ENCODE peak calls at places on chromosome 18, in ten cellular contexts. F, D, O, H, J, Q, E, Y, B and X are unnamed samples.
A peak's percentile ranks its signal among the peaks of the same experiment; 100 is the strongest.

GRCh38 chr18:7601249-7601620 is 34.1 kb downstream of the PTPRM start:
- DNase-seq in E (no peak), D (no peak), Y (no peak), B (peak; percentile 77), J (peak; percentile 54), F (peak; percentile 87), O (no peak), H (peak; percentile 62), Q (no peak), X (no peak)

GRCh38 chr18:1037766-1038165 is 133.1 kb downstream of the ADCYAP1 start:
- DNase-seq in F (no peak), E (no peak), Q (no peak), Y (no peak), H (no peak), D (no peak), O (no peak), J (no peak), B (no peak), X (no peak)

GRCh38 chr18:67475673-67476072 is 40.8 kb downstream of the DSEL start:
- DNase-seq in Y (no peak), H (peak; percentile 65), F (no peak), D (no peak), B (no peak), J (peak; percentile 38), O (no peak), E (no peak), Q (no peak), X (no peak)

GRCh38 chr18:38025433-38026038 is 459.9 kb upstream of the CELF4 start:
- DNase-seq in Q (no peak), J (no peak), B (peak; percentile 87), O (no peak), H (no peak), F (peak; percentile 42), D (no peak), Y (no peak), E (no peak), X (no peak)

GRCh38 chr18:74457043-74457742 is at the start of gene DIPK1C:
- DNase-seq in J (no peak), Q (no peak), Y (no peak), E (no peak), F (peak; percentile 2), B (no peak), H (no peak), D (no peak), O (no peak), X (no peak)

GRCh38 chr18:44771957-44772917 is 91.5 kb downstream of the SETBP1 start:
- DNase-seq in Q (no peak), D (peak; percentile 81), O (no peak), B (no peak), F (peak; percentile 91), J (peak; percentile 24), H (no peak), E (no peak), Y (no peak), X (no peak)

GRCh38 chr18:79740741-79741700 is 56.7 kb upstream of the KCNG2 start:
- DNase-seq in O (peak; percentile 26), J (no peak), F (peak; percentile 68), Q (no peak), Y (no peak), E (no peak), H (no peak), D (no peak), B (no peak), X (peak; percentile 35)

GRCh38 chr18:43160509-43160908 is 45.0 kb upstream of the RIT2 start:
- DNase-seq in B (no peak), Y (no peak), O (no peak), Q (no peak), J (peak; percentile 63), E (no peak), D (no peak), H (peak; percentile 52), F (peak; percentile 69), X (no peak)

GRCh38 chr18:37314534-37314933 is 251.1 kb downstream of the CELF4 start:
- DNase-seq in H (no peak), B (no peak), Q (no peak), F (no peak), J (no peak), D (no peak), E (no peak), Y (no peak), O (no peak), X (no peak)

GRCh38 chr18:5142131-5142530 is 54.9 kb downstream of the AKAIN1 start:
- DNase-seq in B (no peak), Q (no peak), F (no peak), Y (no peak), J (no peak), H (no peak), O (no peak), D (no peak), E (no peak), X (no peak)

GRCh38 chr18:73060666-73061270 is 193.0 kb upstream of the NETO1 start:
- DNase-seq in Y (no peak), B (peak; percentile 62), O (no peak), Q (no peak), E (no peak), J (peak; percentile 44), H (no peak), D (no peak), F (peak; percentile 63), X (no peak)

GRCh38 chr18:56460590-56460989 is 177.8 kb downstream of the TXNL1 start:
- DNase-seq in J (no peak), Q (no peak), H (no peak), D (no peak), F (no peak), O (no peak), Y (no peak), B (no peak), E (no peak), X (no peak)

GRCh38 chr18:38174173-38174572 is 608.6 kb upstream of the CELF4 start:
- DNase-seq in Q (no peak), E (no peak), Y (no peak), D (no peak), O (no peak), J (no peak), B (no peak), H (no peak), F (no peak), X (no peak)

GRCh38 chr18:9824474-9824832 is 61.3 kb upstream of the TXNDC2 start:
- DNase-seq in J (peak; percentile 50), F (peak; percentile 70), H (peak; percentile 87), Y (no peak), E (no peak), O (no peak), D (peak; percentile 18), B (no peak), Q (peak; percentile 91), X (no peak)
- H3K4me3 ChIP-seq in J (no peak overlapping the region), F (no peak overlapping the region), H (no peak overlapping the region), Y (no peak overlapping the region), E (no peak overlapping the region), O (no peak overlapping the region), D (no peak overlapping the region), B (no peak overlapping the region), Q (no peak overlapping the region), X (no peak overlapping the region)

GRCh38 chr18:69469444-69469919 is 68.8 kb downstream of the DOK6 start:
- DNase-seq in J (peak; percentile 18), Y (no peak), D (no peak), F (no peak), O (no peak), B (no peak), E (no peak), H (peak; percentile 19), Q (peak; percentile 62), X (peak; percentile 3)
- TF ChIP-seq CTCF in J (peak; percentile 12), Y (no peak), D (no peak), F (no peak), O (no peak), B (peak; percentile 29), E (peak; percentile 43), H (peak; percentile 21), Q (no peak), X (no peak)

DNA sequence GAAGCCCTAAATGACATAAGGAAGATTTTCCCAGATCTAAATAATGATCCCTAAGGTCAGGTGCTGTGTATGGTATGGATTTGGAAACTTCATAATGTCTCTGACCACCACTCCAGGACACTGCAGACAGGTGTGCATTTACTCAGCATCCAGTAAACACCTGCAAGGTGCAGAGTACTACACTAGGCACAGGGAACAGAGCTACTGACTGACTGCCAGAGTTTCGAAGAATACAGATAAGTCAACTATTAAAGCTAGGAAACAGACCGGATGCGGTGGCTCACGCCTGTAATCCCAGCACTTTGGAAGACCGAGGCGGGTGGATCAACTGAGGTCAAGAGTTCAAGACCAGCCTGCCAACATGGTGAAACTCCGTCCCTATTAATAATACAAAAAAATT is 65.0 kb downstream of the ATP8B1 start:
- DNase-seq in Q (no peak), D (no peak), F (no peak), Y (no peak), J (peak; percentile 46), E (no peak), O (no peak), B (no peak), H (peak; percentile 12), X (no peak)
- H3K4me3 ChIP-seq in Q (no peak overlapping the region), D (no peak overlapping the region), F (no peak overlapping the region), Y (no peak overlapping the region), J (no peak overlapping the region), E (no peak overlapping the region), O (no peak overlapping the region), B (no peak overlapping the region), H (no peak overlapping the region), X (no peak overlapping the region)

GRCh38 chr18:65436430-65436829 is 314.4 kb upstream of the CDH7 start:
- DNase-seq in J (no peak), B (no peak), D (no peak), Y (no peak), H (no peak), E (no peak), Q (no peak), F (no peak), O (no peak), X (no peak)

GRCh38 chr18:65435529-65435928 is 315.3 kb upstream of the CDH7 start:
- DNase-seq in J (no peak), F (no peak), D (no peak), H (no peak), O (no peak), Y (no peak), Q (no peak), E (no peak), B (no peak), X (no peak)

DNA sequence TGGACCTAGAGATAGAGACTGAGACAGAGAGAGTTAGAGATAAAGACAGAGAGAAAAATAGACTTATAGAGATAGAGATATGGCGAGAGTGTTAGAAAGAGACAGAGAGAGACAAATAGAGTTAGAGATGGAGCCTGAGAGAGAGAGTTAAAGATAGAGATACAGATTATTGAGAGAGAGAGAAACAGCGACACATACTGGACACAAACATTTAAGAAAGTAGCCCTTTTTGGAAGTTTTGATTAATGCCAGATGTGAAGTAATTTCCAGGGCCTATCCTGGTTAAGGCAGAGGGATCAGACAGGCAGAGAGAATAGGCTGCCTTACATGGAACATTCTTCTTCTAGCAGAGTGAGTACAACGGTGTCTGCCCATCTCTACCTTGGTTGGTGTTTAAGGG is 311.6 kb upstream of the CDH7 start:
- DNase-seq in H (no peak), F (peak; percentile 0), Y (no peak), O (no peak), E (no peak), J (peak; percentile 2), D (no peak), Q (no peak), B (no peak), X (no peak)
- TF ChIP-seq CTCF in H (no peak), F (peak; percentile 6), Y (peak; percentile 8), O (no peak), E (no peak), J (no peak), D (no peak), Q (no peak), B (peak; percentile 13), X (no peak)